ENCODE peak calls at places on chromosome 7, in six cellular contexts. N is endothelial cell of umbilical vein, E is GM12878, M is HepG2, A is K562, F is A549. X is an unnamed sample.

GRCh38 chr7:64581929-64582894 is 19.3 kb upstream of the ZNF680 start:
- DNase-seq in F (no peak), M (no peak), E (no peak), N (no peak), A (peak), X (no peak)

GRCh38 chr7:36440880-36441279 is 51.2 kb downstream of the ANLN start:
- DNase-seq in N (peak), E (no peak), A (no peak), F (peak), M (peak), X (peak)

GRCh38 chr7:2707481-2707880 is 19.5 kb downstream of the AMZ1 start:
- DNase-seq in N (no peak), F (no peak), A (no peak), E (no peak), M (no peak), X (no peak)

GRCh38 chr7:45573636-45574470 is at the start of gene ADCY1:
- DNase-seq in E (no peak), N (no peak), M (no peak), A (peak), F (peak), X (no peak)

GRCh38 chr7:122166708-122167107 is 22.7 kb upstream of the AASS start:
- DNase-seq in E (no peak), A (no peak), M (no peak), F (no peak), N (peak), X (no peak)

GRCh38 chr7:24622646-24623182 is 49.5 kb downstream of the PALS2 start:
- DNase-seq in N (no peak), F (no peak), E (no peak), A (no peak), M (no peak), X (no peak)

GRCh38 chr7:15801565-15801964 is 115.1 kb upstream of the MEOX2 start:
- DNase-seq in E (no peak), A (no peak), M (no peak), F (no peak), N (peak), X (no peak)

GRCh38 chr7:36281945-36282727 is 107.5 kb upstream of the ANLN start:
- DNase-seq in E (no peak), F (no peak), N (no peak), A (no peak), M (no peak), X (peak)

GRCh38 chr7:81447351-81447952 is 322.4 kb downstream of the HGF start:
- DNase-seq in N (peak), F (peak), A (no peak), E (no peak), M (peak), X (peak)

GRCh38 chr7:74473116-74473515 is 19.4 kb downstream of the GTF2IRD1 start:
- DNase-seq in M (no peak), N (no peak), E (no peak), F (peak), A (no peak), X (no peak)

GRCh38 chr7:137757146-137757925 is 89.4 kb downstream of the DGKI start:
- DNase-seq in N (no peak), F (no peak), M (no peak), A (no peak), E (no peak), X (peak)

GRCh38 chr7:111192614-111193053 is 101.7 kb downstream of the LRRN3 start:
- DNase-seq in F (no peak), E (no peak), M (peak), A (no peak), N (no peak), X (no peak)

GRCh38 chr7:83859827-83860226 is 210.9 kb upstream of the SEMA3E start:
- DNase-seq in E (no peak), M (no peak), A (no peak), N (no peak), F (no peak), X (no peak)

GRCh38 chr7:151603951-151604350 is 84.3 kb upstream of the RHEB start:
- DNase-seq in E (no peak), F (no peak), A (no peak), N (no peak), M (no peak), X (no peak)

GRCh38 chr7:87414400-87415188 is 60.9 kb downstream of the ABCB4 start:
- DNase-seq in E (no peak), A (no peak), M (peak), N (no peak), F (no peak), X (no peak)

GRCh38 chr7:71750290-71750689 is 618.3 kb downstream of the GALNT17 start:
- DNase-seq in F (no peak), M (no peak), N (no peak), E (no peak), A (no peak), X (no peak)

GRCh38 chr7:31729195-31729804 is 42.3 kb downstream of the PPP1R17 start:
- DNase-seq in N (no peak), E (no peak), F (no peak), A (no peak), M (no peak), X (no peak)

GRCh38 chr7:33107136-33108066 is 1.8 kb downstream of the RP9 start:
- DNase-seq in M (peak), A (no peak), E (no peak), N (peak), F (peak), X (peak)

GRCh38 chr7:6243168-6243567 is 29.3 kb downstream of the CYTH3 start:
- DNase-seq in A (no peak), N (no peak), M (no peak), F (no peak), E (no peak), X (no peak)

GRCh38 chr7:16422100-16422430 is 727 bp upstream of the CRPPA start:
- DNase-seq in N (no peak), M (no peak), F (no peak), A (no peak), E (no peak), X (peak)

GRCh38 chr7:108492742-108493141 is 33.2 kb downstream of the PNPLA8 start:
- DNase-seq in E (no peak), M (no peak), A (no peak), N (no peak), F (no peak), X (no peak)

GRCh38 chr7:107712025-107712424 is 31.9 kb upstream of the CBLL1 start:
- DNase-seq in N (no peak), M (no peak), E (no peak), F (no peak), A (no peak), X (no peak)

GRCh38 chr7:145064114-145064513 is 228.3 kb upstream of the TPK1 start:
- DNase-seq in A (no peak), E (no peak), N (no peak), M (no peak), F (no peak), X (no peak)

GRCh38 chr7:35714407-35714806 is 19.5 kb upstream of the HERPUD2 start:
- DNase-seq in F (no peak), N (no peak), M (no peak), A (no peak), E (no peak), X (no peak)

GRCh38 chr7:74026406-74027123 is 1.4 kb upstream of the ELN start:
- DNase-seq in A (peak), F (peak), N (peak), E (no peak), M (peak), X (peak)

GRCh38 chr7:136018104-136018503 is 40.9 kb upstream of the MTPN start:
- DNase-seq in N (no peak), E (no peak), M (no peak), F (no peak), A (no peak), X (no peak)

GRCh38 chr7:92785923-92786322 is 50.5 kb downstream of the CDK6 start:
- DNase-seq in A (no peak), N (no peak), E (no peak), F (no peak), M (no peak), X (no peak)

GRCh38 chr7:25028370-25028971 is 48.5 kb upstream of the OSBPL3 start:
- DNase-seq in F (no peak), M (peak), N (peak), E (no peak), A (no peak), X (no peak)

GRCh38 chr7:69893915-69894314 is 295.6 kb downstream of the AUTS2 start:
- DNase-seq in N (no peak), E (no peak), M (no peak), F (no peak), A (no peak), X (peak)

GRCh38 chr7:367351-367841 is 77.4 kb downstream of the FOXL3 start:
- DNase-seq in F (no peak), A (no peak), N (no peak), E (no peak), M (no peak), X (no peak)

GRCh38 chr7:112211348-112211907 is 4.9 kb downstream of the ZNF277 start:
- DNase-seq in F (no peak), A (no peak), N (no peak), E (no peak), M (peak), X (no peak)
- TF ChIP-seq MYC in F (no peak), A (no peak), N (no peak), E (no peak), M (no peak), X (no peak)

GRCh38 chr7:132503415-132503814 is 72.9 kb downstream of the PLXNA4 start:
- DNase-seq in M (no peak), N (no peak), A (no peak), E (no peak), F (no peak), X (no peak)

GRCh38 chr7:132501956-132502355 is 74.3 kb downstream of the PLXNA4 start:
- DNase-seq in E (no peak), A (no peak), F (no peak), M (no peak), N (peak), X (no peak)

GRCh38 chr7:132499065-132499464 is 77.2 kb downstream of the PLXNA4 start:
- DNase-seq in M (no peak), F (no peak), N (no peak), E (no peak), A (no peak), X (no peak)

GRCh38 chr7:132498319-132498718 is 78.0 kb downstream of the PLXNA4 start:
- DNase-seq in M (no peak), A (no peak), N (no peak), F (no peak), E (no peak), X (no peak)

GRCh38 chr7:132500727-132501410 is 75.4 kb downstream of the PLXNA4 start:
- DNase-seq in N (peak), M (no peak), F (no peak), E (no peak), A (no peak), X (no peak)
- TF ChIP-seq CTCF in N (peak), M (no peak), F (no peak), E (no peak), A (peak), X (no peak)

GRCh38 chr7:128318696-128319095 is 25.0 kb downstream of the RBM28 start:
- DNase-seq in M (no peak), E (no peak), A (no peak), N (peak), F (no peak), X (no peak)

GRCh38 chr7:128322040-128322643 is 21.6 kb downstream of the RBM28 start:
- DNase-seq in M (peak), A (no peak), N (peak), F (no peak), E (no peak), X (peak)

GRCh38 chr7:128324363-128324680 is 19.4 kb downstream of the RBM28 start:
- DNase-seq in N (no peak), F (no peak), E (no peak), M (no peak), A (no peak), X (no peak)

GRCh38 chr7:128323489-128324362 is 20.0 kb downstream of the RBM28 start:
- DNase-seq in F (no peak), E (no peak), N (no peak), A (no peak), M (no peak), X (no peak)

GRCh38 chr7:128321044-128321422 is 22.7 kb downstream of the RBM28 start:
- DNase-seq in A (no peak), N (no peak), M (no peak), E (no peak), F (no peak), X (no peak)
- TF ChIP-seq MYC in A (no peak), N (no peak), M (no peak), E (no peak), F (no peak), X (no peak)

GRCh38 chr7:101870361-101871062 is 53.1 kb downstream of the CUX1 start:
- DNase-seq in M (peak), N (no peak), F (peak), E (no peak), A (peak), X (no peak)
- TF ChIP-seq CTCF in M (peak), N (no peak), F (peak), E (no peak), A (peak), X (no peak)

GRCh38 chr7:99525713-99526440 is 21.4 kb downstream of the ZKSCAN5 start:
- DNase-seq in E (no peak), N (no peak), F (no peak), A (no peak), M (no peak), X (peak)
- TF ChIP-seq MYC in E (no peak), N (no peak), F (no peak), A (no peak), M (no peak), X (no peak)

GRCh38 chr7:66114743-66115727 is at the start of gene CRCP:
- DNase-seq in A (peak), N (peak), F (peak), E (peak), M (peak), X (peak)
- TF ChIP-seq CTCF in A (peak), N (peak), F (no peak), E (peak), M (peak), X (no peak)

DNA sequence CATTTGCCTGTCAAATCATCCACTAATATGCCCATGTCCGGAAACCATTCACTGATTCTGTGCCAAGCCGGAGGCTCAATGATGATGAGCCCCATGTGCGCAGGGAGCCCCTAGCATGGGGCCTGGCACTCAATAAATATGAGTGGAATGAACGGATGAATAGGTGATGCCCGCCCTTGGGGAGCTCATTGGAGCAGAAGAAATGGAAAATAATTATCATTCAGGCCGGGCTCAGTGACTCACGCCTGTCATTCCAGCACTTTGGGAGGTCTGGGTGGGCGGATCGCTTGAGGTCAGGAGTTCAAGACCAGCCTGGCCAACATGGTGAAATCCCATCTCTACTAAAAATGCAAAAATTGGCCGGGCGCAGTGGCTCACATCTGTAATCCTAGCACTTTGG is 11.0 kb downstream of the RHBDD2 start:
- DNase-seq in N (no peak), F (no peak), M (no peak), E (no peak), A (no peak), X (no peak)
- TF ChIP-seq MYC in N (no peak), F (no peak), M (no peak), E (no peak), A (no peak), X (no peak)

GRCh38 chr7:127736511-127736910 is 84.5 kb downstream of the SND1 start:
- DNase-seq in E (no peak), N (no peak), A (no peak), F (no peak), M (no peak), X (no peak)

GRCh38 chr7:127732306-127732705 is 80.3 kb downstream of the SND1 start:
- DNase-seq in A (no peak), N (no peak), E (no peak), F (no peak), M (no peak), X (no peak)

GRCh38 chr7:127733976-127734375 is 82.0 kb downstream of the SND1 start:
- DNase-seq in N (no peak), E (no peak), A (no peak), F (no peak), M (no peak), X (no peak)

GRCh38 chr7:127730658-127731276 is 78.8 kb downstream of the SND1 start:
- DNase-seq in M (no peak), N (no peak), A (no peak), F (no peak), E (no peak), X (no peak)

DNA sequence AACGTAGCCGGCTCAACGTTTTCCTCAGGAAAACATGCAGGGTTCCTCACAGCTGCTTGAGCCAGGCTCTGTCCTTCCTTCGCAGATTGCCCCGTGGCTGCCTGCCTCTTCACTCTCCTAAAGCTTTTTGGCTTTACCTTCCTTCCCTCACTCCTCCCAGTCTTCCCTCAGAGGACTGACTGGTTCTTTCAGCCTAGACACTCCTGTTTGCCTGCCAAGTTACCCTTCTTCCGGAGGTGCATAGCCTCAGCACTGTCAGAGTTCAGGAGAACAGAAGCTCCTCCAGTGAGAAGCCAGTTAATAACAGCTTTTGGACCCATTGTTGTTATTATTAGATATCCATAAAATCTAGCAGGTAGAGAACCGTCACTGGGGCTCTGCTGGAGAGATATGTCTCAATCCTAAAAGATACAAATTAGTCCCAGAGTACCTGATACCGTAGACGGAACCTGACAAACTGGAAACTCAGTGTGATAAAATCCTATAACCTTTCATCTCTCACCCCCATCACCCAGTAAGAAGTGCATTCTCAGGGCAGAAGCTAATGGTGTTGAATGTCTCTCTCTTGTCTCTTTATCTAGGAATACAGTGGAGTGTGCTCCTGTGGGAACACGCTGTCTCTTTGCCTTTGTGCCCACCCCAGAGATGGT is 79.6 kb downstream of the SND1 start:
- DNase-seq in E (no peak), N (no peak), F (no peak), M (no peak), A (no peak), X (no peak)
- TF ChIP-seq CTCF in E (no peak), N (no peak), F (no peak), M (no peak), A (no peak), X (no peak)

GRCh38 chr7:43721193-43721806 is 8.0 kb downstream of the COA1 start:
- DNase-seq in M (peak), N (peak), F (peak), A (peak), E (no peak), X (peak)
- TF ChIP-seq MYC in M (no peak), N (no peak), F (no peak), A (no peak), E (no peak), X (no peak)

GRCh38 chr7:156816943-156817572 is 75.9 kb downstream of the LMBR1 start:
- DNase-seq in A (no peak), M (peak), F (peak), E (no peak), N (peak), X (peak)
- TF ChIP-seq CTCF in A (peak), M (peak), F (peak), E (peak), N (peak), X (peak)

X was measured in NB4.